ENCODE peak calls at places on chromosomes 12 and 14, in five cellular contexts. One of them, this sample, is unnamed.

GRCh38 chr12:27081668-27082091 is 698 bp downstream of the C12orf71 start:
- DNase-seq in NCI-H345: no peak
- DNase-seq in amniotic stem cell: no peak
- DNase-seq in central memory CD4-positive, alpha-beta T cell: no peak
- DNase-seq in lower lobe of right lung: no peak
- DNase-seq in this sample: no peak

GRCh38 chr14:77099425-77100167 is 1.5 kb downstream of the CIPC start:
- DNase-seq in central memory CD4-positive, alpha-beta T cell: no peak
- DNase-seq in NCI-H345: no peak
- DNase-seq in amniotic stem cell: peak
- DNase-seq in lower lobe of right lung: no peak
- DNase-seq in this sample: no peak

GRCh38 chr12:125999643-126000042 is 934.4 kb downstream of the AACS start:
- DNase-seq in central memory CD4-positive, alpha-beta T cell: no peak
- DNase-seq in lower lobe of right lung: no peak
- DNase-seq in amniotic stem cell: no peak
- DNase-seq in NCI-H345: no peak
- DNase-seq in this sample: no peak

GRCh38 chr12:7716391-7716790 is 5.2 kb downstream of the DPPA3 start:
- DNase-seq in central memory CD4-positive, alpha-beta T cell: no peak
- DNase-seq in amniotic stem cell: no peak
- DNase-seq in lower lobe of right lung: no peak
- DNase-seq in NCI-H345: no peak
- DNase-seq in this sample: no peak

GRCh38 chr12:26126340-26127284 is 1.8 kb upstream of the BHLHE41 start:
- DNase-seq in NCI-H345: peak
- DNase-seq in lower lobe of right lung: peak
- DNase-seq in central memory CD4-positive, alpha-beta T cell: no peak
- DNase-seq in amniotic stem cell: peak
- DNase-seq in this sample: no peak

GRCh38 chr14:31106768-31107167 is 80.6 kb upstream of the STRN3 start:
- DNase-seq in NCI-H345: no peak
- DNase-seq in central memory CD4-positive, alpha-beta T cell: no peak
- DNase-seq in amniotic stem cell: no peak
- DNase-seq in lower lobe of right lung: no peak
- DNase-seq in this sample: no peak

GRCh38 chr14:55240526-55241178 is 30.6 kb upstream of the FBXO34 start:
- DNase-seq in NCI-H345: no peak
- DNase-seq in amniotic stem cell: no peak
- DNase-seq in central memory CD4-positive, alpha-beta T cell: no peak
- DNase-seq in lower lobe of right lung: no peak
- DNase-seq in this sample: no peak

GRCh38 chr12:29844667-29845066 is 60.9 kb upstream of the TMTC1 start:
- DNase-seq in NCI-H345: no peak
- DNase-seq in lower lobe of right lung: no peak
- DNase-seq in central memory CD4-positive, alpha-beta T cell: no peak
- DNase-seq in amniotic stem cell: no peak
- DNase-seq in this sample: no peak

GRCh38 chr12:101501410-101502045 is 26.4 kb downstream of the SPIC start:
- DNase-seq in central memory CD4-positive, alpha-beta T cell: no peak
- DNase-seq in NCI-H345: no peak
- DNase-seq in lower lobe of right lung: no peak
- DNase-seq in amniotic stem cell: no peak
- DNase-seq in this sample: no peak

GRCh38 chr12:5554711-5555110 is 122.8 kb downstream of the NTF3 start:
- DNase-seq in NCI-H345: no peak
- DNase-seq in central memory CD4-positive, alpha-beta T cell: no peak
- DNase-seq in lower lobe of right lung: no peak
- DNase-seq in amniotic stem cell: peak
- DNase-seq in this sample: no peak

GRCh38 chr14:90664911-90665695 is 151.1 kb downstream of the TTC7B start:
- DNase-seq in NCI-H345: no peak
- DNase-seq in lower lobe of right lung: no peak
- DNase-seq in central memory CD4-positive, alpha-beta T cell: no peak
- DNase-seq in amniotic stem cell: no peak
- DNase-seq in this sample: no peak

GRCh38 chr14:68873379-68873778 is 80.5 kb upstream of the ZFP36L1 start:
- DNase-seq in amniotic stem cell: no peak
- DNase-seq in lower lobe of right lung: no peak
- DNase-seq in NCI-H345: peak
- DNase-seq in central memory CD4-positive, alpha-beta T cell: no peak
- DNase-seq in this sample: no peak

GRCh38 chr12:29710104-29710503 is 73.6 kb downstream of the TMTC1 start:
- DNase-seq in NCI-H345: peak
- DNase-seq in lower lobe of right lung: no peak
- DNase-seq in amniotic stem cell: no peak
- DNase-seq in central memory CD4-positive, alpha-beta T cell: no peak
- DNase-seq in this sample: no peak

GRCh38 chr12:65682145-65682544 is 142.1 kb upstream of the HMGA2 start:
- DNase-seq in NCI-H345: no peak
- DNase-seq in lower lobe of right lung: no peak
- DNase-seq in amniotic stem cell: no peak
- DNase-seq in central memory CD4-positive, alpha-beta T cell: no peak
- DNase-seq in this sample: no peak

GRCh38 chr12:55733021-55733555 is 4.3 kb upstream of the CD63 start:
- DNase-seq in NCI-H345: no peak
- DNase-seq in lower lobe of right lung: no peak
- DNase-seq in amniotic stem cell: no peak
- DNase-seq in central memory CD4-positive, alpha-beta T cell: no peak
- DNase-seq in this sample: no peak

GRCh38 chr12:92619730-92620684 is 82.8 kb upstream of the PLEKHG7 start:
- DNase-seq in NCI-H345: no peak
- DNase-seq in central memory CD4-positive, alpha-beta T cell: no peak
- DNase-seq in lower lobe of right lung: no peak
- DNase-seq in amniotic stem cell: no peak
- DNase-seq in this sample: no peak

GRCh38 chr12:62468394-62468793 is 1.8 kb downstream of the MON2 start:
- DNase-seq in amniotic stem cell: no peak
- DNase-seq in lower lobe of right lung: no peak
- DNase-seq in central memory CD4-positive, alpha-beta T cell: no peak
- DNase-seq in NCI-H345: no peak
- DNase-seq in this sample: no peak

GRCh38 chr14:53613404-53614253 is 343.0 kb downstream of the BMP4 start:
- DNase-seq in NCI-H345: peak
- DNase-seq in amniotic stem cell: no peak
- DNase-seq in lower lobe of right lung: no peak
- DNase-seq in central memory CD4-positive, alpha-beta T cell: no peak
- DNase-seq in this sample: no peak

This sample was measured in stimulated activated naive CD4-positive, alpha-beta T cell treated with Interleukin-2 at 50 U/mL for 16 hours.